ENCODE peak calls at places on chromosomes 11 and 22, in four cellular contexts. One of them, this sample, is unnamed.

GRCh38 chr22:24580276-24580675 is 12.6 kb downstream of the LRRC75B start:
- DNase-seq in H1: no peak
- DNase-seq in mesendoderm: no peak
- DNase-seq in IMR-90: peak; percentile 93
- DNase-seq in this sample: no peak

GRCh38 chr11:47616726-47617416 is 22.7 kb upstream of the C1QTNF4 start:
- DNase-seq in H1: no peak
- DNase-seq in mesendoderm: peak; percentile 75
- DNase-seq in IMR-90: peak; percentile 85
- DNase-seq in this sample: peak; percentile 45

GRCh38 chr22:47372596-47373385 is 610.3 kb downstream of the TBC1D22A start:
- DNase-seq in H1: no peak
- DNase-seq in mesendoderm: no peak
- DNase-seq in IMR-90: no peak
- DNase-seq in this sample: no peak

GRCh38 chr11:76209956-76210885 is 3.9 kb upstream of the WNT11 start:
- DNase-seq in H1: peak; percentile 62
- DNase-seq in mesendoderm: peak; percentile 38
- DNase-seq in IMR-90: peak; percentile 74
- DNase-seq in this sample: no peak

GRCh38 chr11:76243157-76243556 is 36.9 kb upstream of the WNT11 start:
- DNase-seq in H1: peak; percentile 71
- DNase-seq in mesendoderm: peak; percentile 87
- DNase-seq in IMR-90: no peak
- DNase-seq in this sample: peak; percentile 80

GRCh38 chr22:25067851-25068421 is 115.4 kb downstream of the KIAA1671 start:
- DNase-seq in H1: no peak
- DNase-seq in mesendoderm: no peak
- DNase-seq in IMR-90: no peak
- DNase-seq in this sample: no peak

GRCh38 chr22:24564376-24565058 is 8.7 kb downstream of the SNRPD3 start:
- DNase-seq in H1: no peak
- DNase-seq in mesendoderm: no peak
- DNase-seq in IMR-90: no peak
- DNase-seq in this sample: no peak

GRCh38 chr22:18056161-18056666 is 21.6 kb upstream of the PEX26 start:
- DNase-seq in H1: no peak
- DNase-seq in mesendoderm: no peak
- DNase-seq in IMR-90: peak; percentile 76
- DNase-seq in this sample: no peak

GRCh38 chr11:26021026-26021425 is 310.9 kb upstream of the ANO3 start:
- DNase-seq in H1: no peak
- DNase-seq in mesendoderm: peak; percentile 5
- DNase-seq in IMR-90: no peak
- DNase-seq in this sample: no peak

GRCh38 chr22:50318698-50319411 is 8.0 kb downstream of the DENND6B start:
- DNase-seq in H1: no peak
- DNase-seq in mesendoderm: no peak
- DNase-seq in IMR-90: no peak
- DNase-seq in this sample: no peak

GRCh38 chr22:39556970-39557811 is 13.4 kb upstream of the CACNA1I start:
- DNase-seq in H1: no peak
- DNase-seq in mesendoderm: no peak
- DNase-seq in IMR-90: peak; percentile 7
- DNase-seq in this sample: no peak

GRCh38 chr11:83007477-83007876 is 64.2 kb downstream of the RAB30 start:
- DNase-seq in H1: no peak
- DNase-seq in mesendoderm: no peak
- DNase-seq in IMR-90: no peak
- DNase-seq in this sample: no peak

GRCh38 chr11:2309251-2310072 is 7.6 kb downstream of the TSPAN32 start:
- DNase-seq in H1: no peak
- DNase-seq in mesendoderm: no peak
- DNase-seq in IMR-90: no peak
- DNase-seq in this sample: no peak

GRCh38 chr11:74559110-74559933 is 33.1 kb upstream of the POLD3 start:
- DNase-seq in H1: no peak
- DNase-seq in mesendoderm: no peak
- DNase-seq in IMR-90: peak; percentile 55
- DNase-seq in this sample: no peak

GRCh38 chr11:102139081-102139498 is 28.8 kb downstream of the YAP1 start:
- DNase-seq in H1: no peak
- DNase-seq in mesendoderm: peak; percentile 55
- DNase-seq in IMR-90: peak; percentile 93
- DNase-seq in this sample: no peak

GRCh38 chr11:57491371-57492061 is 24.0 kb downstream of the SLC43A1 start:
- DNase-seq in H1: peak; percentile 90
- DNase-seq in mesendoderm: peak; percentile 75
- DNase-seq in IMR-90: no peak
- DNase-seq in this sample: peak; percentile 83

GRCh38 chr11:117096140-117096972 is 1.9 kb downstream of the SIK3 start:
- DNase-seq in H1: peak; percentile 51
- DNase-seq in mesendoderm: peak; percentile 90
- DNase-seq in IMR-90: no peak
- DNase-seq in this sample: peak; percentile 70

GRCh38 chr11:22193348-22194051 is 615 bp downstream of the ANO5 start:
- DNase-seq in H1: peak; percentile 67
- DNase-seq in mesendoderm: peak; percentile 83
- DNase-seq in IMR-90: no peak
- DNase-seq in this sample: peak; percentile 68

GRCh38 chr11:119363874-119364590 is 17.5 kb downstream of the USP2 start:
- DNase-seq in H1: peak; percentile 83
- DNase-seq in mesendoderm: peak; percentile 56
- DNase-seq in IMR-90: no peak
- DNase-seq in this sample: no peak

GRCh38 chr11:34599406-34599901 is 21.4 kb upstream of the EHF start:
- DNase-seq in H1: no peak
- DNase-seq in mesendoderm: no peak
- DNase-seq in IMR-90: peak; percentile 79
- DNase-seq in this sample: no peak

GRCh38 chr11:12287374-12288211 is 89.8 kb upstream of the PARVA start:
- DNase-seq in H1: peak; percentile 83
- DNase-seq in mesendoderm: peak; percentile 92
- DNase-seq in IMR-90: peak; percentile 99
- DNase-seq in this sample: peak; percentile 89

GRCh38 chr22:36221799-36222751 is 17.3 kb downstream of the APOL2 start:
- DNase-seq in H1: peak; percentile 62
- DNase-seq in mesendoderm: peak; percentile 77
- DNase-seq in IMR-90: no peak
- DNase-seq in this sample: peak; percentile 80

GRCh38 chr11:2844116-2844515 is 41.5 kb downstream of the CDKN1C start:
- DNase-seq in H1: no peak
- DNase-seq in mesendoderm: no peak
- DNase-seq in IMR-90: no peak
- DNase-seq in this sample: no peak

GRCh38 chr22:49155809-49156580 is 671.7 kb downstream of the BRD1 start:
- DNase-seq in H1: no peak
- DNase-seq in mesendoderm: no peak
- DNase-seq in IMR-90: no peak
- DNase-seq in this sample: no peak

GRCh38 chr11:69156673-69157155 is 979 bp downstream of the SMIM38 start:
- DNase-seq in H1: no peak
- DNase-seq in mesendoderm: no peak
- DNase-seq in IMR-90: peak; percentile 29
- DNase-seq in this sample: no peak

GRCh38 chr22:43411981-43412807 is at the start of gene MPPED1:
- DNase-seq in H1: no peak
- DNase-seq in mesendoderm: no peak
- DNase-seq in IMR-90: no peak
- DNase-seq in this sample: no peak

GRCh38 chr22:43412808-43413785 is 1.3 kb downstream of the MPPED1 start:
- DNase-seq in H1: no peak
- DNase-seq in mesendoderm: no peak
- DNase-seq in IMR-90: no peak
- DNase-seq in this sample: no peak

GRCh38 chr22:43409800-43410199 is 2.0 kb upstream of the MPPED1 start:
- DNase-seq in H1: no peak
- DNase-seq in mesendoderm: no peak
- DNase-seq in IMR-90: no peak
- DNase-seq in this sample: no peak

GRCh38 chr22:43409046-43409445 is 2.8 kb upstream of the MPPED1 start:
- DNase-seq in H1: no peak
- DNase-seq in mesendoderm: no peak
- DNase-seq in IMR-90: no peak
- DNase-seq in this sample: no peak

GRCh38 chr22:43411040-43411919 is 534 bp upstream of the MPPED1 start:
- DNase-seq in H1: no peak
- DNase-seq in mesendoderm: no peak
- DNase-seq in IMR-90: no peak
- DNase-seq in this sample: no peak
- H3K56ac ChIP-seq in H1: no peak overlapping the region
- H3K56ac ChIP-seq in mesendoderm: no peak overlapping the region
- H3K56ac ChIP-seq in IMR-90: no peak overlapping the region
- H3K56ac ChIP-seq in this sample: no peak overlapping the region

GRCh38 chr11:62267576-62267975 is 2.4 kb upstream of the SCGB2A2 start:
- DNase-seq in H1: no peak
- DNase-seq in mesendoderm: no peak
- DNase-seq in IMR-90: no peak
- DNase-seq in this sample: no peak

GRCh38 chr11:62266558-62266957 is 3.4 kb upstream of the SCGB2A2 start:
- DNase-seq in H1: no peak
- DNase-seq in mesendoderm: no peak
- DNase-seq in IMR-90: peak; percentile 6
- DNase-seq in this sample: no peak

GRCh38 chr11:62273284-62273683 is 3.3 kb downstream of the SCGB2A2 start:
- DNase-seq in H1: no peak
- DNase-seq in mesendoderm: no peak
- DNase-seq in IMR-90: no peak
- DNase-seq in this sample: no peak

GRCh38 chr11:62267050-62267449 is 2.9 kb upstream of the SCGB2A2 start:
- DNase-seq in H1: no peak
- DNase-seq in mesendoderm: no peak
- DNase-seq in IMR-90: no peak
- DNase-seq in this sample: no peak

DNA sequence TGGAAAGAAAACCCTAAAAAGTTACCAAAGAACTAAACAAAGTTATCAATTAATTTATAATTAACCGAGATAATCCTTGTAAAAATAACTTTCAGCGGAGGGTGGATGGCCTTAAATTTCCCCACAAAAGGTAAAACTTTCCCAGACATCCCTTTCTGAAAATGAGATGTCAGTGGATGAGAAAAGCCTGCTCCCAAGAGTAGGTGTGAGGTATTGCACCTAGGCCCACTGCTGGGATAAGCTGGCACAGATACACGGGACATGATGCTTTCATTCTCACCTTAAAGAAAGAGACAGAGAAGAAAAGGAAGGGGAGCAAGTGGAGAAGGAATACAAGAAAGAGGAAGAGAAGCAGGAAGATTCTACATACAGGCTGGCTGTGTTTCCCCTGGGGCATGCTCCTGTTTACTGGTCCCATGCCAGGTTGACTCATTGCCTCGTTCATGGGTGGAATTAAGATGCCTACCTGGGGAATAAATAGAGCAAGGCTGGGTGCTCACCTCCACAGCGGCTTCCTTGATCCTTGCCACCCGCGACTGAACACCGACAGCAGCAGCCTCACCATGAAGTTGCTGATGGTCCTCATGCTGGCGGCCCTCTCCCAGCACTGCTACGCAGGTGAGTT is at the start of gene SCGB2A2:
- DNase-seq in H1: no peak
- DNase-seq in mesendoderm: peak; percentile 10
- DNase-seq in IMR-90: no peak
- DNase-seq in this sample: no peak
- H3K56ac ChIP-seq in H1: no peak within 1 kb of the TSS
- H3K56ac ChIP-seq in mesendoderm: no peak within 1 kb of the TSS
- H3K56ac ChIP-seq in IMR-90: no peak within 1 kb of the TSS
- H3K56ac ChIP-seq in this sample: no peak within 1 kb of the TSS

GRCh38 chr11:68041617-68042218 is 2.9 kb downstream of the TCIRG1 start:
- DNase-seq in H1: peak; percentile 44
- DNase-seq in mesendoderm: no peak
- DNase-seq in IMR-90: no peak
- DNase-seq in this sample: no peak
- H3K56ac ChIP-seq in H1: no peak overlapping the region
- H3K56ac ChIP-seq in mesendoderm: no peak overlapping the region
- H3K56ac ChIP-seq in IMR-90: no peak overlapping the region
- H3K56ac ChIP-seq in this sample: no peak overlapping the region

DNA sequence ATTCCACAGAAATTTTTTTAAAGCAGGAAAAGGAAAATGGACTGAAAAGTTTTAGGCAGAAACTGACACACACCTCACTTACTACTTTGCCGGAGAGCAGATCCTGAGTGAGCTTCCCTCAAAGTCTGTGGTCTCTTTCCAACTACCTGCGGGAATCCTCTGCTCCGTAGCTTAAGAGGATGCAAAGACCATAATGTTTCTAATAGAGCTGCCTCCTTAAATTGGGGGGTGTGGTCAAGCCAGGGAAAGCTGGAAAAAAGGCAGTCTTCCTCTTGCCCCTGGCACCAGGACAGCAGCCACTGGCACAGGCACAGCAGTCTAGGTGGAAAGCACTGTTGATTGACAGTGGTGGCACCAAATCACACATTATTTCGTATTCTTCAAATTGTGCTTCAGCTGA is at the start of gene ETS1:
- DNase-seq in H1: no peak
- DNase-seq in mesendoderm: peak; percentile 81
- DNase-seq in IMR-90: no peak
- DNase-seq in this sample: peak; percentile 59
- H3K56ac ChIP-seq in H1: no peak within 1 kb of the TSS
- H3K56ac ChIP-seq in mesendoderm: peak within 1 kb of the TSS; percentile 75
- H3K56ac ChIP-seq in IMR-90: no peak within 1 kb of the TSS
- H3K56ac ChIP-seq in this sample: no peak within 1 kb of the TSS

DNA sequence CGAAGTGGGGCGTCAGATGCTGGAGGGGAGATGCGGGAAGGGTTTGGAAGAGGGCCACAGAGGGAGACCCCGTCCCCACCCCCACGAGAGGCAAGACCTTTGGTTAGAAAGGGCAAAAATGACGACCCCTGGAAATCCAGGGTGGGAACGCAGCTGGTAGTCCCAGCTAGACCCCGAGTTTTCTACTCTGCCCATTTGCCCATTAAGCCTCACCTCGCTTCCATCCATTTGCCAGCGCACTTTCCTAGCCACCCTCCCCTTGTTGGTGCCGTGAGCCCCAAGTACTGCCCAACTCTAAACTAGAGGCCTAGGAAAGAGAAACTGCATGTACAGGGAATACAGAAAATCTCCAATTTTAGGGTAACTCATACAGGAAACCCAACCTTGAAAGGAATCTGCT is 370 bp downstream of the DDX25 start:
- DNase-seq in H1: no peak
- DNase-seq in mesendoderm: no peak
- DNase-seq in IMR-90: no peak
- DNase-seq in this sample: no peak
- H3K56ac ChIP-seq in H1: no peak overlapping the region
- H3K56ac ChIP-seq in mesendoderm: peak overlapping the region; percentile 30
- H3K56ac ChIP-seq in IMR-90: no peak overlapping the region
- H3K56ac ChIP-seq in this sample: no peak overlapping the region